ENCODE peak calls at places on chromosomes 4 and X, in four cellular contexts. One of them, this sample, is unnamed. For H3K4me1, the result is how much of the 10 kb centered on the place peaks cover.

GRCh38 chr4:2803624-2804448 is 11.0 kb downstream of the SH3BP2 start:
- ATAC-seq in K562: peak
- ATAC-seq in A549: no peak
- ATAC-seq in GM12878: no peak
- ATAC-seq in this sample: no peak

GRCh38 chr4:146776691-146777090 is 138.0 kb downstream of the POU4F2 start:
- ATAC-seq in K562: no peak
- ATAC-seq in A549: no peak
- ATAC-seq in GM12878: no peak
- ATAC-seq in this sample: no peak

GRCh38 chr4:32073542-32073941 is 1353.4 kb downstream of the PCDH7 start:
- ATAC-seq in K562: no peak
- ATAC-seq in A549: no peak
- ATAC-seq in GM12878: no peak
- ATAC-seq in this sample: no peak

GRCh38 chr4:212438-213174 is 88.3 kb downstream of the ZNF718 start:
- ATAC-seq in K562: peak
- ATAC-seq in A549: no peak
- ATAC-seq in GM12878: no peak
- ATAC-seq in this sample: peak

GRCh38 chr4:4994312-4995097 is 24.8 kb downstream of the CYTL1 start:
- ATAC-seq in K562: peak
- ATAC-seq in A549: peak
- ATAC-seq in GM12878: no peak
- ATAC-seq in this sample: no peak

GRCh38 chrX:66004928-66005831 is 34.7 kb downstream of the VSIG4 start:
- ATAC-seq in K562: peak
- ATAC-seq in A549: no peak
- ATAC-seq in GM12878: no peak
- ATAC-seq in this sample: no peak

GRCh38 chr4:70651864-70652506 is 14.3 kb downstream of the JCHAIN start:
- ATAC-seq in K562: peak
- ATAC-seq in A549: peak
- ATAC-seq in GM12878: peak
- ATAC-seq in this sample: no peak

GRCh38 chr4:72531322-72531721 is 37.7 kb downstream of the ADAMTS3 start:
- ATAC-seq in K562: peak
- ATAC-seq in A549: no peak
- ATAC-seq in GM12878: no peak
- ATAC-seq in this sample: no peak

GRCh38 chr4:136106753-136107152 is 1425.5 kb downstream of the PCDH18 start:
- ATAC-seq in K562: no peak
- ATAC-seq in A549: no peak
- ATAC-seq in GM12878: no peak
- ATAC-seq in this sample: no peak

GRCh38 chrX:66872771-66873170 is 233.9 kb upstream of the EDA2R start:
- ATAC-seq in K562: no peak
- ATAC-seq in A549: no peak
- ATAC-seq in GM12878: no peak
- ATAC-seq in this sample: no peak

GRCh38 chrX:13662537-13662841 is 9.5 kb downstream of the TCEANC start:
- ATAC-seq in K562: no peak
- ATAC-seq in A549: no peak
- ATAC-seq in GM12878: peak
- ATAC-seq in this sample: peak

GRCh38 chr4:7328913-7329638 is 105.7 kb downstream of the PSAPL1 start:
- ATAC-seq in K562: no peak
- ATAC-seq in A549: peak
- ATAC-seq in GM12878: no peak
- ATAC-seq in this sample: no peak

GRCh38 chr4:139131209-139131870 is 45.7 kb downstream of the ELF2 start:
- ATAC-seq in K562: no peak
- ATAC-seq in A549: no peak
- ATAC-seq in GM12878: no peak
- ATAC-seq in this sample: no peak

GRCh38 chrX:38882894-38883620 is 81.8 kb downstream of the MID1IP1 start:
- ATAC-seq in K562: peak
- ATAC-seq in A549: no peak
- ATAC-seq in GM12878: no peak
- ATAC-seq in this sample: no peak

GRCh38 chr4:189090174-189090814 is 850.4 kb upstream of the FRG1 start:
- ATAC-seq in K562: no peak
- ATAC-seq in A549: peak
- ATAC-seq in GM12878: no peak
- ATAC-seq in this sample: no peak

GRCh38 chrX:7263330-7263729 is 115.4 kb upstream of the PUDP start:
- ATAC-seq in K562: no peak
- ATAC-seq in A549: no peak
- ATAC-seq in GM12878: no peak
- ATAC-seq in this sample: no peak

GRCh38 chr4:6851962-6852361 is 57.7 kb upstream of the TBC1D14 start:
- ATAC-seq in K562: no peak
- ATAC-seq in A549: no peak
- ATAC-seq in GM12878: no peak
- ATAC-seq in this sample: no peak

GRCh38 chr4:126221717-126222116 is 907.0 kb downstream of the FAT4 start:
- ATAC-seq in K562: no peak
- ATAC-seq in A549: no peak
- ATAC-seq in GM12878: no peak
- ATAC-seq in this sample: no peak

GRCh38 chr4:139873111-139873866 is 207.7 kb downstream of the MGST2 start:
- ATAC-seq in K562: no peak
- ATAC-seq in A549: no peak
- ATAC-seq in GM12878: no peak
- ATAC-seq in this sample: no peak

GRCh38 chr4:185811509-185812364 is at the start of gene SORBS2:
- ATAC-seq in K562: no peak
- ATAC-seq in A549: no peak
- ATAC-seq in GM12878: peak
- ATAC-seq in this sample: no peak

GRCh38 chrX:42247241-42247640 is 323.9 kb upstream of the CASK start:
- ATAC-seq in K562: no peak
- ATAC-seq in A549: no peak
- ATAC-seq in GM12878: no peak
- ATAC-seq in this sample: no peak

GRCh38 chr4:128444544-128445302 is 157.1 kb upstream of the PGRMC2 start:
- ATAC-seq in K562: no peak
- ATAC-seq in A549: no peak
- ATAC-seq in GM12878: no peak
- ATAC-seq in this sample: no peak

GRCh38 chr4:57071340-57071739 is 38.8 kb downstream of the IGFBP7 start:
- ATAC-seq in K562: no peak
- ATAC-seq in A549: no peak
- ATAC-seq in GM12878: no peak
- ATAC-seq in this sample: peak

GRCh38 chrX:150906694-150907093 is 8.2 kb upstream of the CD99L2 start:
- ATAC-seq in K562: no peak
- ATAC-seq in A549: no peak
- ATAC-seq in GM12878: no peak
- ATAC-seq in this sample: no peak

GRCh38 chr4:55851885-55852284 is 1.6 kb upstream of the EXOC1 start:
- ATAC-seq in K562: no peak
- ATAC-seq in A549: no peak
- ATAC-seq in GM12878: no peak
- ATAC-seq in this sample: no peak

GRCh38 chr4:19455850-19456602 is 795.7 kb upstream of the SLIT2 start:
- ATAC-seq in K562: no peak
- ATAC-seq in A549: no peak
- ATAC-seq in GM12878: no peak
- ATAC-seq in this sample: no peak

GRCh38 chrX:130916636-130917422 is 13.8 kb upstream of the ENOX2 start:
- ATAC-seq in K562: peak
- ATAC-seq in A549: peak
- ATAC-seq in GM12878: peak
- ATAC-seq in this sample: peak

GRCh38 chr4:83560523-83560922 is 24.6 kb downstream of the GPAT3 start:
- ATAC-seq in K562: peak
- ATAC-seq in A549: no peak
- ATAC-seq in GM12878: no peak
- ATAC-seq in this sample: no peak

GRCh38 chr4:6052679-6053078 is 34.4 kb upstream of the C4orf50 start:
- ATAC-seq in K562: peak
- ATAC-seq in A549: no peak
- ATAC-seq in GM12878: no peak
- ATAC-seq in this sample: no peak

GRCh38 chrX:112832481-112833095 is 8.0 kb downstream of the AMOT start:
- ATAC-seq in K562: no peak
- ATAC-seq in A549: no peak
- ATAC-seq in GM12878: no peak
- ATAC-seq in this sample: no peak

GRCh38 chr4:47372561-47372960 is 90.9 kb downstream of the COMMD8 start:
- ATAC-seq in K562: no peak
- ATAC-seq in A549: no peak
- ATAC-seq in GM12878: no peak
- ATAC-seq in this sample: no peak

GRCh38 chr4:107069049-107069448 is 32.9 kb upstream of the DKK2 start:
- ATAC-seq in K562: no peak
- ATAC-seq in A549: no peak
- ATAC-seq in GM12878: peak
- ATAC-seq in this sample: no peak

GRCh38 chr4:144507309-144508101 is 138.5 kb upstream of the HHIP start:
- ATAC-seq in K562: no peak
- ATAC-seq in A549: no peak
- ATAC-seq in GM12878: no peak
- ATAC-seq in this sample: no peak

GRCh38 chrX:122943918-122944317 is 240.2 kb upstream of the GRIA3 start:
- ATAC-seq in K562: no peak
- ATAC-seq in A549: no peak
- ATAC-seq in GM12878: no peak
- ATAC-seq in this sample: no peak

GRCh38 chr4:6474053-6474568 is 1.7 kb upstream of the PPP2R2C start:
- ATAC-seq in K562: peak
- ATAC-seq in A549: no peak
- ATAC-seq in GM12878: no peak
- ATAC-seq in this sample: no peak

GRCh38 chr4:173745765-173746164 is 215.7 kb upstream of the HAND2 start:
- ATAC-seq in K562: no peak
- ATAC-seq in A549: no peak
- ATAC-seq in GM12878: no peak
- ATAC-seq in this sample: no peak

GRCh38 chr4:138910914-138911336 is 104.7 kb upstream of the NOCT start:
- ATAC-seq in K562: peak
- ATAC-seq in A549: peak
- ATAC-seq in GM12878: no peak
- ATAC-seq in this sample: peak

GRCh38 chr4:23500876-23501275 is 389.0 kb downstream of the PPARGC1A start:
- ATAC-seq in K562: no peak
- ATAC-seq in A549: no peak
- ATAC-seq in GM12878: no peak
- ATAC-seq in this sample: no peak

GRCh38 chr4:131430302-131430701 is 1718.8 kb upstream of the PCDH10 start:
- ATAC-seq in K562: no peak
- ATAC-seq in A549: no peak
- ATAC-seq in GM12878: peak
- ATAC-seq in this sample: no peak

GRCh38 chrX:1483843-1484637 is 31.3 kb upstream of the ASMTL start:
- ATAC-seq in K562: no peak
- ATAC-seq in A549: no peak
- ATAC-seq in GM12878: peak
- ATAC-seq in this sample: no peak

GRCh38 chr4:1358421-1359160 is 11.6 kb downstream of the UVSSA start:
- ATAC-seq in K562: no peak
- ATAC-seq in A549: no peak
- ATAC-seq in GM12878: no peak
- ATAC-seq in this sample: no peak
- TF ChIP-seq EP300 in K562: no peak
- TF ChIP-seq EP300 in A549: no peak
- TF ChIP-seq EP300 in GM12878: no peak
- TF ChIP-seq EP300 in this sample: no peak

DNA sequence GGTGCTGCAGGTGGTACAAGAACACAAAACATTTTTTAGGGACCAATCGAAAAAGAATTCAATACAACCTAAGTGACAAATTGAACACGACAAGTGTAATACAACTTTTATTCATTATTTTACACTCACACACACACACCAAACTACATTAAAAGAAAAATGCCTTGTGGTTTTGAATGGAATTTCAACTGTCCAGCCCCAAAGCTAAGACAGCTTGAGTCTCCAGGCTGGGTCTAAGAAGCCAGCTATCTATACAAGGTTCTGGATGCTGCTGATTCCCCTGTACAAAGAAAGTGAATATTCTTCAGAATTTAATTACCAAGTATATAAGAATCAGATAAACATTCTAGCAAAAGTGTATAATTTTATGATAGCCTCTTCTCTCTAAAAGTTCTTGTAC is 118.2 kb downstream of the PPP3CA start:
- ATAC-seq in K562: no peak
- ATAC-seq in A549: no peak
- ATAC-seq in GM12878: no peak
- ATAC-seq in this sample: no peak
- H3K4me1 ChIP-seq in K562: under half
- H3K4me1 ChIP-seq in A549: half or more
- H3K4me1 ChIP-seq in GM12878: under half
- H3K4me1 ChIP-seq in this sample: under half

GRCh38 chr4:142416711-142417275 is 429.3 kb downstream of the INPP4B start:
- ATAC-seq in K562: no peak
- ATAC-seq in A549: no peak
- ATAC-seq in GM12878: peak
- ATAC-seq in this sample: no peak
- H3K27ac ChIP-seq in K562: no peak
- H3K27ac ChIP-seq in A549: peak
- H3K27ac ChIP-seq in GM12878: no peak
- H3K27ac ChIP-seq in this sample: no peak

GRCh38 chr4:162869157-162869556 is 297.5 kb downstream of the NAF1 start:
- ATAC-seq in K562: no peak
- ATAC-seq in A549: no peak
- ATAC-seq in GM12878: no peak
- ATAC-seq in this sample: no peak

GRCh38 chr4:162866565-162866964 is 300.1 kb downstream of the NAF1 start:
- ATAC-seq in K562: no peak
- ATAC-seq in A549: no peak
- ATAC-seq in GM12878: no peak
- ATAC-seq in this sample: no peak

DNA sequence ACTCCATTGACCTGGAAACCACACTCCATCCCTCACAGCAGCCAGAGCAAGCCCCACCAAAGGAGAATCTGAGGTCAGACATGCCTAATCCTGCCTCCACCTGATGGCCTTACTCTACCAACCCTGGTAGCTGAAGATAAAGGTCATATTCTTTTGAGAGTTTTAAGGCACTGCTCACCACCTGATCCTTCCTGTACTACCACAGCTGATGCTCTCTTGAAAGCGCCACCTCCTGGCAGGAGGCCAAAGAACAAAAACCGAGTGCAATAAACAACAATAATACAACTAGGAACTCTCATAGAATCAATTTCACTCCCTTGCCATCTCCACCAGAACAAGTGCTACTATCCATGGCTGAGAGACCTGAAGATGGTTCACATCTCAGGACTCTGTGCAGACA is 301.6 kb downstream of the NAF1 start:
- ATAC-seq in K562: no peak
- ATAC-seq in A549: no peak
- ATAC-seq in GM12878: peak
- ATAC-seq in this sample: no peak
- TF ChIP-seq EP300 in K562: no peak
- TF ChIP-seq EP300 in A549: no peak
- TF ChIP-seq EP300 in GM12878: no peak
- TF ChIP-seq EP300 in this sample: no peak

This sample was measured in gastroesophageal sphincter.